ENCODE peak calls at places on chromosomes 2 and 18, in eight cellular contexts. N, M, J, P, A, K, I and S are unnamed samples.

GRCh38 chr2:119641562-119642258 is 37.3 kb upstream of the TMEM177 start:
- DNase-seq in N (peak), M (peak), J (peak), P (peak), A (peak), K (peak), I (peak), S (peak)

GRCh38 chr2:30385327-30385726 is 61.7 kb upstream of the LCLAT1 start:
- DNase-seq in N (no peak), M (peak), J (no peak), P (no peak), A (no peak), K (peak), I (no peak), S (peak)

GRCh38 chr18:51051105-51051712 is 21.2 kb downstream of the SMAD4 start:
- DNase-seq in N (no peak), M (peak), J (no peak), P (no peak), A (no peak), K (peak), I (no peak), S (peak)

GRCh38 chr2:72825271-72826155 is at the start of gene EXOC6B:
- DNase-seq in N (peak), M (peak), J (peak), P (peak), A (peak), K (peak), I (peak), S (peak)

GRCh38 chr2:209577376-209578357 is 153.8 kb downstream of the MAP2 start:
- DNase-seq in N (no peak), M (peak), J (no peak), P (peak), A (no peak), K (peak), I (no peak), S (peak)

GRCh38 chr2:184597571-184597980 is 753 bp upstream of the ZNF804A start:
- DNase-seq in N (no peak), M (peak), J (no peak), P (no peak), A (no peak), K (peak), I (no peak), S (peak)

GRCh38 chr2:139478191-139478914 is 698.2 kb upstream of the NXPH2 start:
- DNase-seq in N (no peak), M (no peak), J (no peak), P (no peak), A (no peak), K (no peak), I (no peak), S (no peak)

GRCh38 chr2:20050104-20050711 is 1.2 kb downstream of the LAPTM4A start:
- DNase-seq in N (peak), M (peak), J (no peak), P (peak), A (no peak), K (peak), I (no peak), S (peak)

GRCh38 chr2:167015806-167016205 is 127.5 kb downstream of the XIRP2 start:
- DNase-seq in N (no peak), M (no peak), J (no peak), P (no peak), A (no peak), K (no peak), I (no peak), S (no peak)

GRCh38 chr2:134463726-134464076 is 209.8 kb downstream of the MGAT5 start:
- DNase-seq in N (no peak), M (no peak), J (no peak), P (no peak), A (no peak), K (no peak), I (no peak), S (no peak)

GRCh38 chr2:26043862-26044736 is 10.2 kb downstream of the RAB10 start:
- DNase-seq in N (no peak), M (peak), J (no peak), P (no peak), A (no peak), K (peak), I (no peak), S (peak)

GRCh38 chr2:173802518-173802917 is 162.7 kb downstream of the SP3 start:
- DNase-seq in N (no peak), M (no peak), J (no peak), P (no peak), A (no peak), K (no peak), I (no peak), S (no peak)

GRCh38 chr2:54081574-54081973 is 33.8 kb upstream of the ACYP2 start:
- DNase-seq in N (no peak), M (peak), J (no peak), P (peak), A (peak), K (no peak), I (no peak), S (peak)

GRCh38 chr2:241052677-241053360 is 49.3 kb downstream of the MTERF4 start:
- DNase-seq in N (no peak), M (no peak), J (no peak), P (no peak), A (no peak), K (no peak), I (no peak), S (no peak)

GRCh38 chr2:240556553-240557100 is 1.2 kb downstream of the ANKMY1 start:
- DNase-seq in N (no peak), M (peak), J (no peak), P (no peak), A (no peak), K (peak), I (peak), S (peak)

GRCh38 chr2:16664052-16664731 is 1.4 kb downstream of the CYRIA start:
- DNase-seq in N (peak), M (peak), J (no peak), P (peak), A (no peak), K (peak), I (no peak), S (peak)

GRCh38 chr2:201978988-201979387 is 54.7 kb upstream of the FZD7 start:
- DNase-seq in N (no peak), M (no peak), J (no peak), P (no peak), A (no peak), K (no peak), I (no peak), S (no peak)

GRCh38 chr18:36829362-36830140 is 624 bp downstream of the KIAA1328 start:
- DNase-seq in N (no peak), M (peak), J (no peak), P (peak), A (no peak), K (no peak), I (no peak), S (peak)

GRCh38 chr2:24512836-24513235 is 21.8 kb downstream of the NCOA1 start:
- DNase-seq in N (no peak), M (peak), J (no peak), P (no peak), A (no peak), K (no peak), I (no peak), S (peak)

GRCh38 chr2:152189622-152190495 is 14.3 kb upstream of the STAM2 start:
- DNase-seq in N (peak), M (peak), J (no peak), P (peak), A (no peak), K (peak), I (no peak), S (peak)